ENCODE peak calls at places on chromosomes 16 and 17, in five cellular contexts. M is lung, L is esophagus squamous epithelium, I is A549, G is foreskin keratinocyte. B is an unnamed sample. For H3K4me1, the result is how much of the 10 kb centered on the place peaks cover.

GRCh38 chr16:28189237-28189636 is 22.5 kb downstream of the XPO6 start:
- DNase-seq in M (no peak), L (no peak), I (no peak), G (no peak), B (no peak)

GRCh38 chr17:35612924-35613521 is 25.9 kb downstream of the AP2B1 start:
- DNase-seq in M (no peak), L (no peak), I (no peak), G (no peak), B (peak)

GRCh38 chr17:75832164-75832651 is 12.0 kb downstream of the UNC13D start:
- DNase-seq in M (no peak), L (no peak), I (no peak), G (no peak), B (no peak)

GRCh38 chr17:9284884-9285283 is 263.6 kb downstream of the NTN1 start:
- DNase-seq in M (no peak), L (no peak), I (no peak), G (no peak), B (no peak)

GRCh38 chr17:41504126-41504977 is 1.1 kb downstream of the KRT13 start:
- DNase-seq in M (no peak), L (no peak), I (no peak), G (no peak), B (no peak)

GRCh38 chr17:55356440-55357328 is 65.0 kb downstream of the MMD start:
- DNase-seq in M (peak), L (no peak), I (peak), G (peak), B (peak)

GRCh38 chr16:24580665-24581064 is 41.3 kb downstream of the RBBP6 start:
- DNase-seq in M (no peak), L (no peak), I (peak), G (no peak), B (no peak)

GRCh38 chr16:57589374-57589773 is 39.1 kb upstream of the ADGRG1 start:
- DNase-seq in M (no peak), L (no peak), I (no peak), G (no peak), B (no peak)

GRCh38 chr16:85045641-85046471 is 18.3 kb downstream of the KIAA0513 start:
- DNase-seq in M (no peak), L (no peak), I (no peak), G (no peak), B (no peak)

GRCh38 chr17:29156781-29157180 is 23.4 kb downstream of the MYO18A start:
- DNase-seq in M (no peak), L (no peak), I (no peak), G (no peak), B (no peak)

DNA sequence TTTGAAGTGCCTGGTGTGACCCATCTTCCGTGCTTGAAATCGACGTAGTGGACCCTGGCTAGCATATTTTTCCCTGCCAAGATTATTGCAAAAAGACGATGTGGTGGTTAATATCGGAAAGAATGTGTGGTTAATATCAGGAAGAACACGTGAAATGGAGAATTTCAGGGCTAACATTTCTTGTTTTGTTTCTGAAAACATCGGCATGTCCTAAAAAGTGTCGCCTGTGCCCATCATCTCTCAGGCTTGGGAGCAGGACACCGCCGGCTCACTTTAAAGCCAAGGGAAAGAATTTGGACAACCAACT is 345 bp upstream of the DCXR start:
- DNase-seq in M (no peak), L (no peak), I (no peak), G (no peak), B (no peak)
- H3K27ac ChIP-seq in M (peak), L (peak), I (no peak), G (no peak), B (peak)

GRCh38 chr16:51474414-51475091 is 323.5 kb upstream of the SALL1 start:
- DNase-seq in M (no peak), L (no peak), I (no peak), G (no peak), B (no peak)
- TF ChIP-seq CTCF in M (no peak), L (no peak), I (no peak), G (no peak), B (no peak)

GRCh38 chr16:88762941-88763340 is 22.1 kb downstream of the PIEZO1 start:
- DNase-seq in M (no peak), L (no peak), I (no peak), G (no peak), B (no peak)
- H3K4me1 ChIP-seq in M (under half), L (under half), I (under half), G (under half), B (under half)

DNA sequence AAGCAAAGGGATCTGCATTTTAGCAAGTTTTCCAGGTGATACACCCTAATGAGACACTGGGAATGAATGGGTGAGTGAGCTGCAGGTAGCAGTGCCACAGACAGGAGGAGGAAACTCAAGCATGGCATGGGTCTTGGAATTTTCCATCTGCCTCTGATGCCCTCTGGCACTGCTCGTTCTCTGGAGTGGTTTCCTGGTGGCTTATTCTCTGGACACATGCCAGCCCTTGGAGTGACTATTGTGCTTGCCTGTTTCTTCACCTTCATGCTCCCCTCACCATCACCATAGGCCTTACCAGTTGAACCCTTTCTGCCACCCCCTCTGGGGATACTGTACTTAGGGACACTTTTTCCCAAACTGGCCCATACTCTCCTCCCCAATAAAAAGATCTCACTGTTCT is 1.6 kb downstream of the COASY start:
- DNase-seq in M (no peak), L (no peak), I (no peak), G (no peak), B (no peak)
- H3K27ac ChIP-seq in M (no peak), L (peak), I (peak), G (no peak), B (no peak)

GRCh38 chr17:44170135-44170498 is 387 bp upstream of the ASB16 start:
- DNase-seq in M (no peak), L (no peak), I (no peak), G (no peak), B (no peak)

GRCh38 chr17:44167181-44167861 is 3.2 kb upstream of the ASB16 start:
- DNase-seq in M (no peak), L (no peak), I (no peak), G (no peak), B (no peak)

GRCh38 chr17:44174427-44174826 is 3.9 kb downstream of the ASB16 start:
- DNase-seq in M (no peak), L (no peak), I (no peak), G (no peak), B (no peak)

GRCh38 chr17:44171931-44172455 is 1.5 kb downstream of the ASB16 start:
- DNase-seq in M (no peak), L (no peak), I (no peak), G (no peak), B (no peak)

GRCh38 chr17:44170499-44171201 is at the start of gene ASB16:
- DNase-seq in M (no peak), L (no peak), I (no peak), G (no peak), B (no peak)
- TF ChIP-seq CTCF in M (no peak), L (no peak), I (no peak), G (no peak), B (no peak)

GRCh38 chr17:57943140-57943539 is 12.1 kb downstream of the CUEDC1 start:
- DNase-seq in M (no peak), L (no peak), I (no peak), G (no peak), B (no peak)
- H3K4me1 ChIP-seq in M (under half), L (half or more), I (half or more), G (half or more), B (half or more)

B was measured in tibial artery.